ENCODE peak calls at places on chromosomes 13 and 19, in five cellular contexts. J is IMR-90, S is foreskin fibroblast, N is skeletal muscle cell, D is uterus. H is an unnamed sample.

GRCh38 chr19:52959613-52960295 is 2.9 kb downstream of the ZNF816 start:
- DNase-seq in S (no peak), D (no peak), N (no peak), J (no peak), H (no peak)

GRCh38 chr19:33510728-33511255 is 10.8 kb downstream of the PEPD start:
- DNase-seq in N (no peak), D (no peak), J (no peak), S (no peak), H (no peak)

GRCh38 chr19:5828661-5829566 is 10.6 kb downstream of the FUT6 start:
- DNase-seq in J (no peak), D (peak; percentile 34), N (no peak), S (no peak), H (peak; percentile 16)

GRCh38 chr13:24631922-24632321 is 48.3 kb upstream of the ATP12A start:
- DNase-seq in D (no peak), S (no peak), J (no peak), N (no peak), H (no peak)

GRCh38 chr13:85806553-85807175 is 7.4 kb upstream of the SLITRK6 start:
- DNase-seq in N (peak; percentile 7), J (peak; percentile 61), D (no peak), S (peak; percentile 17), H (peak; percentile 37)

GRCh38 chr19:23709347-23709746 is 22.3 kb upstream of the ZNF675 start:
- DNase-seq in J (no peak), N (no peak), S (no peak), D (no peak), H (no peak)

GRCh38 chr19:50203281-50204080 is at the start of gene MYH14:
- DNase-seq in N (no peak), D (peak; percentile 18), J (no peak), S (peak; percentile 10), H (peak; percentile 39)

GRCh38 chr13:49421391-49421790 is 22.5 kb downstream of the CAB39L start:
- DNase-seq in J (no peak), D (no peak), N (no peak), S (no peak), H (peak; percentile 3)

GRCh38 chr19:52070496-52070895 is 21.9 kb upstream of the ZNF432 start:
- DNase-seq in J (peak; percentile 44), S (no peak), D (no peak), N (peak; percentile 23), H (no peak)

GRCh38 chr19:4457654-4458406 is at the start of gene UBXN6:
- DNase-seq in N (peak; percentile 98), S (peak; percentile 98), J (peak; percentile 99), D (peak; percentile 97), H (peak; percentile 96)

GRCh38 chr13:25084101-25084500 is 11.8 kb upstream of the PABPC3 start:
- DNase-seq in S (no peak), N (no peak), J (no peak), D (no peak), H (no peak)

GRCh38 chr19:2455481-2456300 is 1.1 kb downstream of the LMNB2 start:
- DNase-seq in N (no peak), S (no peak), J (no peak), D (no peak), H (no peak)

GRCh38 chr13:35342440-35342839 is 134.0 kb downstream of the MAB21L1 start:
- DNase-seq in D (no peak), J (no peak), S (no peak), N (no peak), H (no peak)

GRCh38 chr13:38350114-38350617 is 515 bp downstream of the UFM1 start:
- DNase-seq in N (no peak), J (peak; percentile 50), S (peak; percentile 22), D (no peak), H (no peak)

GRCh38 chr13:64428196-64428595 is 2801.9 kb downstream of the PCDH9 start:
- DNase-seq in J (peak; percentile 76), S (peak; percentile 75), D (no peak), N (peak; percentile 24), H (no peak)

GRCh38 chr13:44879452-44880058 is 109.7 kb downstream of the NUFIP1 start:
- DNase-seq in D (no peak), J (peak; percentile 64), N (no peak), S (peak; percentile 59), H (peak; percentile 48)

GRCh38 chr13:102091231-102091630 is 310.6 kb downstream of the FGF14 start:
- DNase-seq in D (no peak), J (no peak), N (no peak), S (no peak), H (no peak)

GRCh38 chr13:64709079-64709478 is 2521.1 kb downstream of the PCDH9 start:
- DNase-seq in D (no peak), S (peak; percentile 28), N (no peak), J (no peak), H (no peak)

GRCh38 chr13:24746618-24747247 is 17.2 kb upstream of the RNF17 start:
- DNase-seq in J (no peak), S (no peak), N (no peak), D (no peak), H (no peak)

GRCh38 chr13:30600470-30600869 is 17.2 kb upstream of the USPL1 start:
- DNase-seq in S (no peak), N (no peak), J (no peak), D (no peak), H (no peak)

GRCh38 chr13:73708393-73708985 is 425.7 kb downstream of the KLF12 start:
- DNase-seq in J (peak; percentile 71), N (peak; percentile 28), D (peak; percentile 23), S (peak; percentile 18), H (peak; percentile 71)

GRCh38 chr19:31355330-31356289 is 6.4 kb upstream of the TSHZ3 start:
- DNase-seq in J (no peak), D (no peak), S (no peak), N (no peak), H (no peak)

GRCh38 chr19:31354919-31355318 is 5.7 kb upstream of the TSHZ3 start:
- DNase-seq in J (no peak), S (no peak), D (no peak), N (no peak), H (no peak)

GRCh38 chr19:31353826-31354225 is 4.6 kb upstream of the TSHZ3 start:
- DNase-seq in S (no peak), N (no peak), D (no peak), J (no peak), H (no peak)

GRCh38 chr19:31352782-31353651 is 3.8 kb upstream of the TSHZ3 start:
- DNase-seq in D (no peak), N (no peak), S (no peak), J (no peak), H (no peak)

DNA sequence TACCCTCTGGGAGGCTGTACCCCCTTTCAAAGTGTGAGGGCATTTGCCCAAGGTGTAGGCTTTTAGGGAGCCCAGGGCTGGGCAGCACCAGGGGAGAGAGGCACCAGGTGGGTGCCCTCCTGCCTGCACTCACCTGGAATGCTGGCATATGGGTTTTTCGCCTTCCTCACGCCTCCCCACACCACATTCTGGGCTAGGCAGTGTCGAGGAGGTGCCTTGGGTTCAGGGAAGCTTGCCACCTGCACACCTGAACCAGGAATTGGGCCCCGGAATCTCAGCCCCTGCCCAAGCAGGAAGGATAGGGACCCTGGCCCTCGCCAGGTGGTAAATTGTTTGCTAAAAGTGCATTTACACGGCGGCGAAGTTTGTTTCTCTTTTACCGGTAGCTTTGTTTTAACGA is 5.1 kb upstream of the TSHZ3 start:
- DNase-seq in J (no peak), D (no peak), S (no peak), N (no peak), H (no peak)
- H3K4me3 ChIP-seq in J (no peak overlapping the region), D (no peak overlapping the region), S (no peak overlapping the region), N (no peak overlapping the region), H (no peak overlapping the region)

GRCh38 chr13:31790992-31791391 is 51.7 kb downstream of the RXFP2 start:
- DNase-seq in S (no peak), D (no peak), J (peak; percentile 17), N (no peak), H (no peak)

GRCh38 chr13:31793246-31793645 is 53.9 kb downstream of the RXFP2 start:
- DNase-seq in N (no peak), D (no peak), J (peak; percentile 66), S (no peak), H (peak; percentile 76)

GRCh38 chr13:31798189-31798588 is 58.9 kb downstream of the RXFP2 start:
- DNase-seq in D (no peak), J (no peak), N (no peak), S (no peak), H (no peak)

GRCh38 chr13:31797154-31797775 is 57.9 kb downstream of the RXFP2 start:
- DNase-seq in J (peak; percentile 55), N (no peak), D (no peak), S (no peak), H (peak; percentile 52)

GRCh38 chr13:31794452-31794851 is 55.1 kb downstream of the RXFP2 start:
- DNase-seq in D (no peak), N (peak; percentile 89), S (no peak), J (no peak), H (no peak)
- H3K4me3 ChIP-seq in D (no peak overlapping the region), N (no peak overlapping the region), S (no peak overlapping the region), J (no peak overlapping the region), H (no peak overlapping the region)

GRCh38 chr13:28717170-28717569 is 1.6 kb downstream of the SLC46A3 start:
- DNase-seq in S (no peak), J (no peak), N (no peak), D (no peak), H (no peak)
- H3K4me3 ChIP-seq in S (no peak overlapping the region), J (no peak overlapping the region), N (no peak overlapping the region), D (no peak overlapping the region), H (no peak overlapping the region)

GRCh38 chr13:18978447-18978846 is 203.2 kb downstream of the TUBA3C start:
- DNase-seq in N (no peak), S (no peak), J (no peak), D (no peak), H (no peak)
- H3K4me3 ChIP-seq in N (no peak overlapping the region), S (no peak overlapping the region), J (no peak overlapping the region), D (no peak overlapping the region), H (no peak overlapping the region)

GRCh38 chr13:109788372-109789195 is 2.2 kb upstream of the IRS2 start:
- DNase-seq in N (no peak), D (no peak), S (no peak), J (no peak), H (no peak)

GRCh38 chr13:109790071-109790470 is 3.7 kb upstream of the IRS2 start:
- DNase-seq in N (no peak), D (no peak), J (no peak), S (no peak), H (no peak)

GRCh38 chr13:109792416-109793090 is 6.2 kb upstream of the IRS2 start:
- DNase-seq in J (no peak), N (no peak), S (no peak), D (no peak), H (no peak)

GRCh38 chr13:109789262-109789661 is 2.9 kb upstream of the IRS2 start:
- DNase-seq in S (no peak), N (no peak), J (no peak), D (no peak), H (no peak)

DNA sequence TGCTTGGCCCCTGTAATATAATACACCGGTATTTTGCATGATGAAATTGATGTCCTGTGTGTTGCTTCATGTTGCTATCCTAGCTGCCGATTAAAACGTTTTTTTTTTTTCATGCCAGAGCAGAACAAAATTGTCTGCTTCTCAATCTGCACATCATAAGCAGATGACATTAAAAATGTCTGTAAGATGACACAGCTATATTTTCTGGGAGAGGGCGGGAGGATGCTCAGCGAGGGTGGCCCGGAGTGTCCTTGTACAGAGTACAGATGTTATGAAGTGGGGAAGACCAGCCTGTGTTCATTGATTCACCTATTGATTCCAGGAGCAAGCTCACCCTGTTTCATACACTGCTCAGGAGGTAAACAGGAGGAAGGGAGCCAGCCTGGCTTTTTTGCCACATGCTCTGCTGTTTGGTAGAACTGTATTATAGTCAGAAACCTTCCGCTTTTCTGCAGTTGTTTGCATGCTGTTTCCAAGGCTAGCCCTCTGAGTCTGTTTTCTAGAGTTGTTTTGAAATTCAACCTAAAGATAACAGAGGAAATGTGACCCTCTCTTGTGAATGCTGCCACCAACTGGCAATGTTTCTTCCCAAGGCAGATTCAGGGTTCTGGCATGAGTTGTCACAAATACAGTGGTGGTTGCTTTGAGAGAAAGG is 4.7 kb upstream of the IRS2 start:
- DNase-seq in N (no peak), D (no peak), S (no peak), J (peak; percentile 41), H (peak; percentile 34)
- H3K4me3 ChIP-seq in N (no peak overlapping the region), D (no peak overlapping the region), S (no peak overlapping the region), J (no peak overlapping the region), H (no peak overlapping the region)

H was measured in endothelial cell of umbilical vein.